ENCODE peak calls at places on chromosomes 1 and 21, in four cellular contexts. Y is ovary; E is fibroblast of pulmonary artery; K is CD8-positive, alpha-beta T cell. W is an unnamed sample.

GRCh38 chr1:183147735-183148134 is 38.3 kb upstream of the LAMC2 start:
- DNase-seq in Y (no peak), E (peak), K (no peak), W (no peak)

GRCh38 chr1:245156736-245157505 is 2.1 kb downstream of the KIF26B start:
- DNase-seq in Y (no peak), E (peak), K (no peak), W (no peak)

GRCh38 chr21:34651642-34652041 is 17.2 kb upstream of the CLIC6 start:
- DNase-seq in Y (no peak), E (no peak), K (no peak), W (no peak)

GRCh38 chr21:34363733-34364132 is at the start of gene KCNE2:
- DNase-seq in Y (no peak), E (no peak), K (no peak), W (no peak)

GRCh38 chr1:30106125-30106524 is 617.3 kb downstream of the MATN1 start:
- DNase-seq in Y (no peak), E (peak), K (no peak), W (no peak)

GRCh38 chr1:22914633-22915217 is 57.9 kb downstream of the LACTBL1 start:
- DNase-seq in Y (no peak), E (no peak), K (no peak), W (no peak)

GRCh38 chr1:111631502-111631901 is 11.9 kb downstream of the RAP1A start:
- DNase-seq in Y (no peak), E (no peak), K (no peak), W (no peak)

GRCh38 chr1:168555521-168556046 is 11.8 kb upstream of the XCL2 start:
- DNase-seq in Y (no peak), E (no peak), K (no peak), W (no peak)

GRCh38 chr1:206802401-206802800 is 30.1 kb upstream of the IL10 start:
- DNase-seq in Y (no peak), E (no peak), K (no peak), W (no peak)

GRCh38 chr21:34553199-34553952 is 41.4 kb upstream of the KCNE1 start:
- DNase-seq in Y (no peak), E (peak), K (no peak), W (no peak)

GRCh38 chr21:20661745-20662470 is 336.3 kb upstream of the NCAM2 start:
- DNase-seq in Y (no peak), E (no peak), K (no peak), W (no peak)

GRCh38 chr1:205014772-205015171 is 28.2 kb upstream of the CNTN2 start:
- DNase-seq in Y (no peak), E (no peak), K (no peak), W (no peak)

DNA sequence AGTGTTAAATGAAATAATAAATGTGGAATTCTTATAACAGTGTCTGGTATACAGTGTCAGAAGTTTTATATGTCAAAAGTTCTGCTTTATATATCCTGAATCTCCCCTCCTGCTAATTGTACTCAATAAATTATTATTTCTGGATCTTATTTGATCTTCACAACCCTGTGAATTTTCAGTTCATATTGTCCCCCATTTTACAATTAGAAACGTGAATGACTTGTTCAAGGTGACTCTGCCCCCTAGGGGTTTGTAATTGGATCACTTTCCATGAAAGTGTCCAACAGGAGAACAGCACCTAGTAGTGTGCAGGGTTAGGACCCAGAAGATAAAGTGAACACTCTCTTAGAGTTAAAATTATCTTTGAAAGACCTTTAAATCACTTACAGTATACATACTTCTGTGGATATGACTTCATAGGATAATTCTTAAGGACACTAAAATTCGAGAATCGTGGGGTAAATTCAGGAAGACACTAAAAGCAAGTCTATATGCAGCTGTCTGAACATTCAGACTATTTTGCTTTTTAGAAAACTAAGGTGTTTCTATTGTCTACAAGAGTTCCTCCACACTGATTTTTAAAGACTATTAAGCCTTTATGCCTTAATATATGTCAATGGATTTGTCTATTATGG is 4.5 kb upstream of the DDR2 start:
- DNase-seq in Y (no peak), E (peak), K (no peak), W (no peak)
- TF ChIP-seq CTCF in Y (peak), E (peak), K (peak), W (peak)

GRCh38 chr1:174153825-174154107 is 5.6 kb upstream of the RABGAP1L start:
- DNase-seq in Y (no peak), E (no peak), K (no peak), W (no peak)

GRCh38 chr1:174156437-174156836 is 2.9 kb upstream of the RABGAP1L start:
- DNase-seq in Y (no peak), E (no peak), K (no peak), W (no peak)

GRCh38 chr1:174152424-174152823 is 6.9 kb upstream of the RABGAP1L start:
- DNase-seq in Y (no peak), E (no peak), K (no peak), W (no peak)

GRCh38 chr1:174150499-174150898 is 8.8 kb upstream of the RABGAP1L start:
- DNase-seq in Y (no peak), E (no peak), K (no peak), W (no peak)

DNA sequence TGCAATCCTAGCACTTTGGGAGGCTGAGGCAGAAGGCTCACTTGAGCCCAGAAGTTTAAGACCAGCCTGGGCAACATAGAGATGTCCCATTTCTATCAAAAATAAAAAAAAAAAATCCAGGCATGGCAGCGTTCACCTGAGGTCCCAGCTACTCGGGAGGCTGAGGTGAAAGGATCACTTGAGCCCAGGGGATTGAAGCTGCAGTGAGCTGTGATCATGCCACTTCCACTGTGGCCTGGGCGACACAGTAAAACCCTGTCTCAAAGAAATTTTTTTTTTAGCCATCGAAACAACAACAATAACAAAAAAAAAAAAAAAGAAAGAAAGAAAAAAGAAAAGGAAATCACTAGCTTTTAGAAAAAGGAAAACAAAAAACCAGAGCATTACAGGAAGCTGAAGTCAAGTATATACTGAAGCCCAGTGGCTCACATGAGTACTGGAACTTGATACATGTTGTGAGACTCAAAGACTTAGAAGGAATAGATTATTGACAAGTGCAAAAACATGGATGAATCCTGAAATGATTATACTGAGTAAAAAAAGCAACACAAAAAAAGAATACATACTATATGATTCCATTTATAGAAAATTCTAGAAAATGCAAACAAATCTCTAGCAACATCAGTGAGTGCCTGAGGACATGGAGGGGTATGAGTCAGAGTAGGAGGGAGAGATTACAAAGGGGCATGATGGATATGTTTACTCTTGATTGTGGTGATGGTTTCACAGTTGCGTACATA is 6.1 kb upstream of the RABGAP1L start:
- DNase-seq in Y (no peak), E (no peak), K (no peak), W (no peak)
- TF ChIP-seq CTCF in Y (no peak), E (no peak), K (no peak), W (no peak)

GRCh38 chr1:147243228-147243685 is 773 bp downstream of the CHD1L start:
- DNase-seq in Y (no peak), E (no peak), K (peak), W (peak)

GRCh38 chr1:147242449-147243227 is at the start of gene CHD1L:
- DNase-seq in Y (peak), E (peak), K (peak), W (peak)

GRCh38 chr1:147245129-147245528 is 2.6 kb downstream of the CHD1L start:
- DNase-seq in Y (no peak), E (no peak), K (no peak), W (no peak)

GRCh38 chr1:147238925-147239820 is 3.3 kb upstream of the CHD1L start:
- DNase-seq in Y (no peak), E (no peak), K (no peak), W (no peak)

GRCh38 chr1:147241955-147242448 is 482 bp upstream of the CHD1L start:
- DNase-seq in Y (no peak), E (no peak), K (no peak), W (no peak)
- TF ChIP-seq CTCF in Y (no peak), E (no peak), K (no peak), W (no peak)

GRCh38 chr1:14924012-14924452 is 229.5 kb upstream of the TMEM51 start:
- DNase-seq in Y (peak), E (peak), K (peak), W (peak)
- TF ChIP-seq CTCF in Y (no peak), E (no peak), K (no peak), W (no peak)

DNA sequence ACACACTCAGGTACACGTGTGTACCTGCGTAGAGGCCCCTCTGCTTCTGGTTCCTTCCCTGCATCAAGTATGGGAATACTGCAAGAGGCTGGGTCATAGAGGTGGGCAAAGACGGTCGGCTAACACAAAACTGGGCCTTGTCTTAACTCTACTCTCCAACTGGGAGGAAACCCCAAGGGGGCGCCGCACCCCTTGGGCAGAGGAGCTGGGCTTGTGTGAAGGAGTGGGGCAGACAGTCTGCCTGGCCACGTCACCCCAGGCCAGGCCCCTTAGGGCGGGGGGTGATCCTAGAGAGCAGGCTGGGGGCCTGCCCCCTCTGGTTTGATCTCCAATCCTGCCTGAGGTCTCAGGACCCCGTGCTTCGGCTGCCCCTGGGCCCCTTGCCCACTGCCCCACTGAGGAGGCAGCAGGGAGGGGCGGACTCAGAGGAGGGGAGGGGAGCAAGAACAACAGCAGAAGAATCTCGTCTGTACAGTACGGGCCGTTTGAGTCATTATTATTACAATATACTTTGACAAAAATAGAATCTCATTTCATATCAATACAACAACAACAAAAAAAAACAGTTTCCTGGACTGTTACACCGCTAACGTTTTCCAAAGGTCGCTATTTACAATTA is 34.7 kb downstream of the MEF2D start:
- DNase-seq in Y (no peak), E (no peak), K (no peak), W (no peak)
- TF ChIP-seq CTCF in Y (no peak), E (peak), K (no peak), W (no peak)

GRCh38 chr1:187476671-187477070 is 647.9 kb downstream of the PLA2G4A start:
- DNase-seq in Y (no peak), E (peak), K (no peak), W (no peak)
- TF ChIP-seq CTCF in Y (no peak), E (peak), K (no peak), W (no peak)

GRCh38 chr1:39184354-39184818 is 20.1 kb upstream of the MACF1 start:
- DNase-seq in Y (no peak), E (no peak), K (no peak), W (no peak)

GRCh38 chr1:39187276-39188046 is 17.0 kb upstream of the MACF1 start:
- DNase-seq in Y (no peak), E (no peak), K (no peak), W (no peak)

GRCh38 chr1:39182804-39183203 is 21.7 kb upstream of the MACF1 start:
- DNase-seq in Y (no peak), E (no peak), K (no peak), W (no peak)

GRCh38 chr1:39181311-39181710 is 23.2 kb upstream of the MACF1 start:
- DNase-seq in Y (no peak), E (no peak), K (no peak), W (no peak)

GRCh38 chr1:39183503-39184353 is 20.8 kb upstream of the MACF1 start:
- DNase-seq in Y (no peak), E (peak), K (peak), W (peak)
- TF ChIP-seq CTCF in Y (no peak), E (peak), K (peak), W (peak)

DNA sequence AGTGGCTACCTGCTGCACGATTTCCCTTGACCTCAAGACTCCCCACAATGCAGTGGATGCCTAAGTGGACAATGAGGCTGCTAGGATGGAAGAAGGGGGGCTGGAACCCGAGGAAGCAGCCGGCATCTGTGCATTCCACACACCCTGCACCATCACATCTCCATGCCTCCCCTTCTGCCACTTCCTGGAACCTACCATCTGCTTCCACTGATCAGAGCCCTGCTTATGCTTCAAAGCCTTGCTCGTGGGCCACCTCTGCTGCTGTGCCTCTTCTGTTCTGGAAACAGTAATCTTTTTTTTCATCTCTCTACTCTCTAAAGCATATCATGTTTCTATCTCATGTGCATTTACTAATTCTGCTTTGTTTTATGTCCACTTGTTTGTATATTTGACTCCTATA is 66.2 kb upstream of the WDR26 start:
- DNase-seq in Y (no peak), E (no peak), K (no peak), W (no peak)
- TF ChIP-seq CTCF in Y (no peak), E (no peak), K (no peak), W (no peak)

GRCh38 chr1:164670026-164670425 is 111.0 kb downstream of the PBX1 start:
- DNase-seq in Y (no peak), E (no peak), K (no peak), W (no peak)

GRCh38 chr1:164675342-164675904 is 116.4 kb downstream of the PBX1 start:
- DNase-seq in Y (no peak), E (no peak), K (no peak), W (no peak)

GRCh38 chr1:164672610-164673009 is 113.6 kb downstream of the PBX1 start:
- DNase-seq in Y (no peak), E (no peak), K (no peak), W (no peak)

GRCh38 chr1:164671597-164672327 is 112.8 kb downstream of the PBX1 start:
- DNase-seq in Y (no peak), E (no peak), K (no peak), W (no peak)

GRCh38 chr1:164673584-164674214 is 114.7 kb downstream of the PBX1 start:
- DNase-seq in Y (no peak), E (no peak), K (no peak), W (no peak)
- TF ChIP-seq CTCF in Y (no peak), E (peak), K (no peak), W (peak)

GRCh38 chr1:27393641-27394281 is 1.3 kb downstream of the GPR3 start:
- DNase-seq in Y (peak), E (no peak), K (no peak), W (no peak)

GRCh38 chr1:27392096-27392777 is at the start of gene GPR3:
- DNase-seq in Y (peak), E (peak), K (peak), W (peak)

GRCh38 chr1:27391511-27392095 is 819 bp upstream of the GPR3 start:
- DNase-seq in Y (no peak), E (peak), K (peak), W (no peak)

GRCh38 chr1:27394282-27394658 is 1.8 kb downstream of the GPR3 start:
- DNase-seq in Y (peak), E (no peak), K (no peak), W (no peak)

GRCh38 chr1:27392778-27393635 is 585 bp downstream of the GPR3 start:
- DNase-seq in Y (no peak), E (no peak), K (no peak), W (no peak)
- TF ChIP-seq CTCF in Y (no peak), E (peak), K (no peak), W (no peak)

W was measured in natural killer cell.